ENCODE peak calls at places on chromosomes 12 and 14, in ten cellular contexts. Y is HL-60, Z is GM12865, G is Peyer's patch, P is upper lobe of right lung, S is IMR-90, L is body of pancreas, O is AG09319, C is astrocyte of the spinal cord, Q is epithelial cell of esophagus. N is an unnamed sample.

GRCh38 chr14:56515739-56516138 is 63.9 kb upstream of the TMEM260 start:
- DNase-seq in Y (no peak), Z (no peak), G (no peak), P (no peak), S (no peak), L (no peak), O (no peak), C (no peak), Q (no peak), N (no peak)

GRCh38 chr12:2378835-2379330 is 326.1 kb downstream of the CACNA1C start:
- DNase-seq in Y (no peak), Z (peak), G (no peak), P (no peak), S (no peak), L (no peak), O (no peak), C (no peak), Q (no peak), N (no peak)

GRCh38 chr12:13044002-13044858 is at the start of gene FAM234B:
- DNase-seq in Y (peak), Z (peak), G (peak), P (peak), S (peak), L (peak), O (no peak), C (peak), Q (peak), N (peak)

GRCh38 chr14:98169170-98169587 is 1102.8 kb downstream of the BCL11B start:
- DNase-seq in Y (no peak), Z (peak), G (no peak), P (no peak), S (no peak), L (no peak), O (no peak), C (no peak), Q (no peak), N (no peak)

GRCh38 chr12:13816394-13816793 is 165.0 kb downstream of the GRIN2B start:
- DNase-seq in Y (no peak), Z (no peak), G (no peak), P (no peak), S (no peak), L (no peak), O (no peak), C (no peak), Q (peak), N (no peak)

GRCh38 chr12:116808113-116808786 is 70.1 kb downstream of the RNFT2 start:
- DNase-seq in Y (no peak), Z (no peak), G (no peak), P (no peak), S (no peak), L (no peak), O (no peak), C (no peak), Q (no peak), N (no peak)

GRCh38 chr12:106629797-106630669 is 47.2 kb downstream of the RFX4 start:
- DNase-seq in Y (no peak), Z (no peak), G (no peak), P (no peak), S (no peak), L (no peak), O (no peak), C (peak), Q (no peak), N (peak)

GRCh38 chr14:64584185-64584584 is 34.4 kb downstream of the PPP1R36 start:
- DNase-seq in Y (no peak), Z (no peak), G (no peak), P (no peak), S (no peak), L (no peak), O (no peak), C (no peak), Q (no peak), N (no peak)

GRCh38 chr14:64826333-64826732 is 53.4 kb downstream of the SPTB start:
- DNase-seq in Y (no peak), Z (no peak), G (no peak), P (no peak), S (peak), L (no peak), O (no peak), C (no peak), Q (no peak), N (no peak)

GRCh38 chr12:70919597-70920035 is 922 bp downstream of the PTPRR start:
- DNase-seq in Y (no peak), Z (no peak), G (no peak), P (no peak), S (no peak), L (no peak), O (no peak), C (peak), Q (peak), N (peak)

GRCh38 chr12:72272731-72273498 is 745 bp downstream of the TRHDE start:
- DNase-seq in Y (no peak), Z (no peak), G (peak), P (peak), S (peak), L (peak), O (no peak), C (peak), Q (no peak), N (no peak)
- TF ChIP-seq CTCF in Y (no peak), Z (no peak), G (no peak), P (no peak), S (peak), L (no peak), O (peak), C (peak), Q (no peak), N (no peak)

GRCh38 chr14:74549588-74549987 is 56.0 kb downstream of the ISCA2 start:
- DNase-seq in Y (no peak), Z (no peak), G (no peak), P (no peak), S (no peak), L (no peak), O (no peak), C (no peak), Q (peak), N (peak)
- TF ChIP-seq CTCF in Y (no peak), Z (no peak), G (no peak), P (peak), S (peak), L (no peak), O (peak), C (peak), Q (peak), N (peak)

DNA sequence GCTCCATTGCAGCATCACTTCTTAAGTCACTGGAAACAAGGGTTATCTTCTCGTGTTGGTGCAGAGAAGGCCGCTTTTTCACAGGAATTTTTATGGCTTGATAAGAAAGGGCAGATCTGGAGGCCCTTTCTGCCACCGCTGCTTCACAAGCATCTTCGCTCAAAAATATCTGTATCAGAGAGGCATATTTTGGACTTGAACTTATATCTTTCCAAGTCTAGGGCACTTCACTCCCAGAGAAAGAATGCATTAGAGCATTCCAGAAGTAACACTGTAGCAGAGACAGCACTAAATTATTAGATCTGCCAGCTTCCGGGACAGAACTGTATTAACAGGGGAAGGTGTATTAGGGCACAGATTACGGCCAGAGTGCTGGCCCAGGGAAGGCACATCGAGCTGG is 151.7 kb upstream of the AMIGO2 start:
- DNase-seq in Y (no peak), Z (no peak), G (no peak), P (no peak), S (peak), L (no peak), O (no peak), C (no peak), Q (no peak), N (no peak)
- TF ChIP-seq CTCF in Y (no peak), Z (no peak), G (no peak), P (no peak), S (no peak), L (no peak), O (no peak), C (no peak), Q (no peak), N (no peak)

GRCh38 chr12:94534278-94534677 is 74.6 kb upstream of the CEP83 start:
- DNase-seq in Y (no peak), Z (no peak), G (no peak), P (no peak), S (no peak), L (no peak), O (no peak), C (no peak), Q (no peak), N (no peak)

GRCh38 chr12:94536040-94536965 is 76.6 kb upstream of the CEP83 start:
- DNase-seq in Y (no peak), Z (no peak), G (no peak), P (no peak), S (no peak), L (no peak), O (no peak), C (no peak), Q (no peak), N (no peak)

GRCh38 chr12:94534761-94535613 is 75.3 kb upstream of the CEP83 start:
- DNase-seq in Y (no peak), Z (no peak), G (no peak), P (no peak), S (no peak), L (no peak), O (no peak), C (no peak), Q (no peak), N (no peak)

GRCh38 chr12:94531196-94531720 is 71.6 kb upstream of the CEP83 start:
- DNase-seq in Y (no peak), Z (no peak), G (no peak), P (no peak), S (no peak), L (no peak), O (no peak), C (no peak), Q (no peak), N (no peak)

GRCh38 chr12:94535614-94535932 is 75.9 kb upstream of the CEP83 start:
- DNase-seq in Y (no peak), Z (no peak), G (no peak), P (no peak), S (no peak), L (no peak), O (no peak), C (no peak), Q (no peak), N (no peak)
- TF ChIP-seq CTCF in Y (no peak), Z (no peak), G (no peak), P (no peak), S (no peak), L (no peak), O (no peak), C (no peak), Q (no peak), N (no peak)

GRCh38 chr12:120235369-120236123 is 30.0 kb downstream of the PXN start:
- DNase-seq in Y (no peak), Z (no peak), G (no peak), P (no peak), S (no peak), L (no peak), O (no peak), C (no peak), Q (no peak), N (no peak)
- TF ChIP-seq CTCF in Y (no peak), Z (peak), G (no peak), P (no peak), S (peak), L (no peak), O (peak), C (peak), Q (no peak), N (no peak)